ENCODE peak calls at places on chromosomes 13 and 19, in eight cellular contexts. One of them, this sample, is unnamed.

GRCh38 chr13:112761701-112762689 is 72.2 kb downstream of the ATP11A start:
- DNase-seq in breast epithelium: no peak
- DNase-seq in ovary: no peak
- DNase-seq in spleen: peak; percentile 59
- DNase-seq in A549: no peak
- DNase-seq in HepG2: no peak
- DNase-seq in heart left ventricle: peak; percentile 7
- DNase-seq in IMR-90: peak; percentile 80
- DNase-seq in this sample: no peak

GRCh38 chr19:47438793-47439220 is 19.5 kb upstream of the MEIS3 start:
- DNase-seq in breast epithelium: no peak
- DNase-seq in heart left ventricle: no peak
- DNase-seq in HepG2: no peak
- DNase-seq in A549: no peak
- DNase-seq in spleen: no peak
- DNase-seq in ovary: no peak
- DNase-seq in IMR-90: no peak
- DNase-seq in this sample: no peak

GRCh38 chr19:17936379-17936778 is 3.6 kb downstream of the CCDC124 start:
- DNase-seq in heart left ventricle: no peak
- DNase-seq in ovary: no peak
- DNase-seq in HepG2: no peak
- DNase-seq in breast epithelium: no peak
- DNase-seq in IMR-90: no peak
- DNase-seq in A549: no peak
- DNase-seq in spleen: no peak
- DNase-seq in this sample: no peak

GRCh38 chr19:29581398-29581797 is 24.7 kb upstream of the POP4 start:
- DNase-seq in spleen: no peak
- DNase-seq in heart left ventricle: no peak
- DNase-seq in ovary: no peak
- DNase-seq in A549: no peak
- DNase-seq in HepG2: no peak
- DNase-seq in IMR-90: no peak
- DNase-seq in breast epithelium: peak; percentile 5
- DNase-seq in this sample: peak; percentile 36

GRCh38 chr13:45846681-45847080 is 4.9 kb downstream of the SIAH3 start:
- DNase-seq in HepG2: no peak
- DNase-seq in A549: no peak
- DNase-seq in breast epithelium: no peak
- DNase-seq in ovary: no peak
- DNase-seq in heart left ventricle: no peak
- DNase-seq in IMR-90: no peak
- DNase-seq in spleen: no peak
- DNase-seq in this sample: no peak

GRCh38 chr19:48351341-48351752 is 12.4 kb downstream of the TMEM143 start:
- DNase-seq in spleen: peak; percentile 93
- DNase-seq in ovary: peak; percentile 37
- DNase-seq in breast epithelium: peak; percentile 78
- DNase-seq in IMR-90: peak; percentile 26
- DNase-seq in A549: peak; percentile 89
- DNase-seq in HepG2: peak; percentile 63
- DNase-seq in heart left ventricle: peak; percentile 50
- DNase-seq in this sample: peak; percentile 93

GRCh38 chr19:17719730-17720486 is 628 bp downstream of the MAP1S start:
- DNase-seq in breast epithelium: peak; percentile 59
- DNase-seq in heart left ventricle: no peak
- DNase-seq in ovary: no peak
- DNase-seq in spleen: peak; percentile 85
- DNase-seq in IMR-90: no peak
- DNase-seq in HepG2: no peak
- DNase-seq in A549: no peak
- DNase-seq in this sample: no peak

GRCh38 chr19:49855676-49856573 is 5.0 kb downstream of the PTOV1 start:
- DNase-seq in spleen: no peak
- DNase-seq in ovary: no peak
- DNase-seq in HepG2: no peak
- DNase-seq in breast epithelium: no peak
- DNase-seq in A549: no peak
- DNase-seq in IMR-90: no peak
- DNase-seq in heart left ventricle: no peak
- DNase-seq in this sample: peak; percentile 80

GRCh38 chr19:33376423-33376822 is 2.9 kb downstream of the CEBPG start:
- DNase-seq in A549: peak; percentile 81
- DNase-seq in breast epithelium: no peak
- DNase-seq in HepG2: peak; percentile 45
- DNase-seq in heart left ventricle: peak; percentile 77
- DNase-seq in ovary: no peak
- DNase-seq in spleen: no peak
- DNase-seq in IMR-90: peak; percentile 87
- DNase-seq in this sample: peak; percentile 95

GRCh38 chr13:97333983-97334382 is 100.0 kb upstream of the RAP2A start:
- DNase-seq in heart left ventricle: no peak
- DNase-seq in A549: no peak
- DNase-seq in IMR-90: no peak
- DNase-seq in HepG2: no peak
- DNase-seq in breast epithelium: no peak
- DNase-seq in spleen: no peak
- DNase-seq in ovary: no peak
- DNase-seq in this sample: no peak

GRCh38 chr13:76223999-76224398 is 587.9 kb downstream of the LMO7 start:
- DNase-seq in spleen: no peak
- DNase-seq in A549: no peak
- DNase-seq in IMR-90: no peak
- DNase-seq in HepG2: no peak
- DNase-seq in ovary: no peak
- DNase-seq in heart left ventricle: no peak
- DNase-seq in breast epithelium: no peak
- DNase-seq in this sample: no peak

DNA sequence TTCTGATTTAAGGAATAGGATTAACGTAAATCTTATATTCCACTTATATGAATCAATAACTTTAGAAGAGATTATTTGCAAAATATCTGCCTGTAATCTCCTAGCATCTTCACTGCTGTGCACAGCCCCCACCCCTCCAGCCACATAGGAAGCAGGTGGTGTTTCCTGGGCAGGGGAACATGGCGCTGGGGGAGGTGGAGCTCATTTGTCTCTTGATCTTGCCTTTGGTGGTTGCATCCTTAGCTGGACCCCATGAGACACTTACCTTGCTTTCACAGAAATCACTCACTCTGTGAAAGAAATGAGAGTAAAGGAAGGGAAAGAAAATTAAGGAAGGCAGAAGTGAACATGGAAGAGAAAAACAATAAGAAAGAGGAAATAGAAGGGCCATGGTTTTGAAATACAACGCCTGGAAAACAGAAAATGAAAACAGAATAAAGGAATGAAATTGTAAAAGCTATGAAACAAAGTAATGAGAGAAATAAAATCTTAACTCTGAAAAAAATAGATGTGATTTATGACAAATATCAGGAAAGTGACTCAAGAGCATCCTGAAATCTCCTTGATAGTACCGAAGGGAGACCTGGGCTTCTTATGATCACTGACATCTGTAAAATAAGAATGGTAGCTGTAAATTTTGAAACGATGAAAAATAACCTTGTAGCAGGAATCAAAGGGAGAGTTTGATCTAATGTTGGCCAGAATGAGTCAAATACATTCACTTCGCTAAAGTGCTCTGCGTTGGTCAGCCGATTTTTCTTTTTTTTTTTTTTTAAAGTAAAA is 17.2 kb upstream of the RNASEH2B start:
- DNase-seq in HepG2: no peak
- DNase-seq in IMR-90: no peak
- DNase-seq in breast epithelium: no peak
- DNase-seq in ovary: no peak
- DNase-seq in heart left ventricle: no peak
- DNase-seq in A549: no peak
- DNase-seq in spleen: peak; percentile 85
- DNase-seq in this sample: no peak
- H3K4me3 ChIP-seq in HepG2: no peak overlapping the region
- H3K4me3 ChIP-seq in IMR-90: no peak overlapping the region
- H3K4me3 ChIP-seq in breast epithelium: no peak overlapping the region
- H3K4me3 ChIP-seq in ovary: no peak overlapping the region
- H3K4me3 ChIP-seq in heart left ventricle: no peak overlapping the region
- H3K4me3 ChIP-seq in A549: no peak overlapping the region
- H3K4me3 ChIP-seq in spleen: no peak overlapping the region
- H3K4me3 ChIP-seq in this sample: no peak overlapping the region

DNA sequence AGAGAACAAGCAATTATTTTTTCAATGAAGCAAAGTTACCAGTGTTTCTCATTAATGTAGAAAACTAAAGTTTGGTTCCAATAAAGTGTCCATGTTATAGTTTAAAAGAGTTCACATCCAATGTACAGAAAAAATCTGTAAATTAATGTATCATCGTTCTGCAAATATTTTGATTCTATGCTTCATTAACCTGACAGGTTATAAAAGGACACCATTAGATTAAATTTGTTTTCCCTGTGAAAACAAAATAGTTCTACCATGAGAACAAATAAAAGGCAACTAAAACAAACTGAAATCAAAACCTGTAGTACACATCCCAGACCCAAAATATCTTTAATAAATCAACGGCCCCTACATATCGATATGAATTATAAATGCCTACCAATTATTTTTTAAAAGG is 85.1 kb downstream of the ABCC4 start:
- DNase-seq in breast epithelium: no peak
- DNase-seq in spleen: no peak
- DNase-seq in IMR-90: no peak
- DNase-seq in HepG2: no peak
- DNase-seq in A549: no peak
- DNase-seq in heart left ventricle: no peak
- DNase-seq in ovary: no peak
- DNase-seq in this sample: no peak
- TF ChIP-seq POLR2A in breast epithelium: no peak
- TF ChIP-seq POLR2A in spleen: no peak
- TF ChIP-seq POLR2A in IMR-90: no peak
- TF ChIP-seq POLR2A in HepG2: no peak
- TF ChIP-seq POLR2A in A549: no peak
- TF ChIP-seq POLR2A in heart left ventricle: no peak
- TF ChIP-seq POLR2A in ovary: no peak
- TF ChIP-seq POLR2A in this sample: no peak

GRCh38 chr13:19961924-19962323 is 3.4 kb downstream of the ZMYM2 start:
- DNase-seq in ovary: no peak
- DNase-seq in HepG2: no peak
- DNase-seq in A549: no peak
- DNase-seq in heart left ventricle: no peak
- DNase-seq in spleen: no peak
- DNase-seq in IMR-90: peak; percentile 31
- DNase-seq in breast epithelium: no peak
- DNase-seq in this sample: no peak
- H3K4me3 ChIP-seq in ovary: no peak overlapping the region
- H3K4me3 ChIP-seq in HepG2: no peak overlapping the region
- H3K4me3 ChIP-seq in A549: no peak overlapping the region
- H3K4me3 ChIP-seq in heart left ventricle: no peak overlapping the region
- H3K4me3 ChIP-seq in spleen: no peak overlapping the region
- H3K4me3 ChIP-seq in IMR-90: no peak overlapping the region
- H3K4me3 ChIP-seq in breast epithelium: no peak overlapping the region
- H3K4me3 ChIP-seq in this sample: no peak overlapping the region

GRCh38 chr19:12293771-12294307 is 844 bp downstream of the ZNF44 start:
- DNase-seq in heart left ventricle: peak; percentile 53
- DNase-seq in IMR-90: peak; percentile 46
- DNase-seq in A549: peak; percentile 15
- DNase-seq in ovary: peak; percentile 50
- DNase-seq in spleen: peak; percentile 93
- DNase-seq in breast epithelium: peak; percentile 73
- DNase-seq in HepG2: peak; percentile 93
- DNase-seq in this sample: peak; percentile 55
- TF ChIP-seq POLR2A in heart left ventricle: no peak
- TF ChIP-seq POLR2A in IMR-90: no peak
- TF ChIP-seq POLR2A in A549: no peak
- TF ChIP-seq POLR2A in ovary: no peak
- TF ChIP-seq POLR2A in spleen: no peak
- TF ChIP-seq POLR2A in breast epithelium: no peak
- TF ChIP-seq POLR2A in HepG2: peak; percentile 90
- TF ChIP-seq POLR2A in this sample: no peak

DNA sequence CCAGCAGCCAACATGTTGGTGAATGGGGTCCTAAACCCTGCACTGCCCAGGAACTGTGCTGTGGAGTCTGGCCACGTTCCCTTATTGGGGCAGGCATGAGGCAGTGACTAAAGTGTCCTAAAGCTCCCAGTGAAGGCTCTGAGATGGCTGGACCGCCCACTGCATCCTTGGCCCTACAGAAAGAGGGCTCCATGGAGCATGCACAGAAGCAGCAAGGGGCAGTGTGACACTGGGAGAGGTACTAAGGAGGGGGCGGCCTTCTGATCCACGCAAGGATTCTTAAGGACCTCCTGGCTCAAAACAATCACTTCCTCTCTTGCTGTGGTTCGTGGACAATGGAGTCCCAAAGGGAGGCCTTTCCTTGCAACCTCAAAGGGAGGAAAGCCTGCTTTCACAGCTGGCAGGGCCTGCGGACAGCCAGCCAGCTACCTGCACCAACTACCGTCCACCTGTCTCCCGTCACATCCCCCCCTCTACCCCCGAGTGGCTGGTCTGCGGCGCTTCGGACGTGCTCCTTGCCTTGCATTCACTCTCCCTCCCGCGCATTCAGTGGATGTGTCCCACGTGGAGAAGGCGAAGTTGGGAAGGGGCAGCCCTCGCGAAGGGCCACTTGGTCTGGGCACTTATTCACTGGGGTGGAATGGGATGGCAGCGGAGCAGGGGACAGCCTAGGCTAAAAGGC is 63.9 kb upstream of the STARD13 start:
- DNase-seq in A549: no peak
- DNase-seq in ovary: peak; percentile 10
- DNase-seq in heart left ventricle: peak; percentile 36
- DNase-seq in HepG2: no peak
- DNase-seq in IMR-90: no peak
- DNase-seq in breast epithelium: no peak
- DNase-seq in spleen: no peak
- DNase-seq in this sample: peak; percentile 84
- H3K4me3 ChIP-seq in A549: peak overlapping the region; percentile 81
- H3K4me3 ChIP-seq in ovary: peak overlapping the region; percentile 73
- H3K4me3 ChIP-seq in heart left ventricle: peak overlapping the region; percentile 87
- H3K4me3 ChIP-seq in HepG2: no peak overlapping the region
- H3K4me3 ChIP-seq in IMR-90: peak overlapping the region; percentile 97
- H3K4me3 ChIP-seq in breast epithelium: peak overlapping the region; percentile 95
- H3K4me3 ChIP-seq in spleen: peak overlapping the region; percentile 48
- H3K4me3 ChIP-seq in this sample: peak overlapping the region; percentile 50